ENCODE peak calls at places on chromosomes 11 and 22, in six cellular contexts. K is AG09319, G is stomach, B is DND-41, T is keratinocyte, Q is neural progenitor cell. H is an unnamed sample.

GRCh38 chr11:75852406-75853017 is 37.5 kb downstream of the UVRAG start:
- DNase-seq in Q (no peak), T (no peak), B (no peak), K (no peak), G (no peak), H (no peak)

GRCh38 chr11:119540370-119541125 is 117.6 kb upstream of the THY1 start:
- DNase-seq in Q (no peak), B (no peak), K (no peak), T (no peak), G (peak), H (no peak)

GRCh38 chr11:877565-877964 is 33.0 kb downstream of the CHID1 start:
- DNase-seq in Q (peak), B (peak), G (no peak), K (no peak), T (no peak), H (peak)

GRCh38 chr11:107970049-107970448 is 38.6 kb upstream of the CUL5 start:
- DNase-seq in B (no peak), T (no peak), G (no peak), K (no peak), Q (no peak), H (no peak)

GRCh38 chr11:66956689-66957290 is 1.4 kb downstream of the PC start:
- DNase-seq in Q (peak), K (no peak), B (no peak), T (no peak), G (peak), H (peak)

GRCh38 chr11:70080763-70081162 is 2.6 kb downstream of the ANO1 start:
- DNase-seq in G (peak), T (peak), Q (no peak), K (no peak), B (no peak), H (no peak)

GRCh38 chr11:108403072-108403471 is 64.3 kb downstream of the C11orf65 start:
- DNase-seq in K (no peak), G (no peak), T (no peak), Q (no peak), B (no peak), H (no peak)

GRCh38 chr11:41309111-41309522 is 150.3 kb downstream of the LRRC4C start:
- DNase-seq in K (no peak), T (no peak), G (no peak), Q (no peak), B (no peak), H (no peak)

GRCh38 chr22:20435436-20436308 is 2.0 kb downstream of the SCARF2 start:
- DNase-seq in B (no peak), G (no peak), Q (no peak), T (no peak), K (no peak), H (no peak)

GRCh38 chr11:126358763-126359160 is 3.3 kb downstream of the ST3GAL4 start:
- DNase-seq in B (no peak), T (no peak), G (no peak), Q (no peak), K (no peak), H (no peak)

GRCh38 chr11:126357969-126358762 is 2.7 kb downstream of the ST3GAL4 start:
- DNase-seq in Q (no peak), G (no peak), T (no peak), B (no peak), K (no peak), H (no peak)

GRCh38 chr11:126360049-126360446 is 4.6 kb downstream of the ST3GAL4 start:
- DNase-seq in Q (no peak), T (no peak), B (no peak), G (no peak), K (no peak), H (no peak)

GRCh38 chr11:126361400-126361799 is 5.9 kb downstream of the ST3GAL4 start:
- DNase-seq in B (no peak), K (no peak), T (no peak), G (no peak), Q (no peak), H (no peak)

GRCh38 chr11:126359431-126360048 is 4.1 kb downstream of the ST3GAL4 start:
- DNase-seq in G (no peak), T (no peak), K (peak), Q (no peak), B (no peak), H (no peak)
- TF ChIP-seq CTCF in G (no peak), T (no peak), K (peak), Q (no peak), B (no peak), H (no peak)

GRCh38 chr22:50733521-50734342 is 4.3 kb upstream of the ACR start:
- DNase-seq in K (no peak), B (no peak), Q (peak), G (no peak), T (no peak), H (no peak)
- TF ChIP-seq CTCF in K (no peak), B (no peak), Q (no peak), G (no peak), T (no peak), H (no peak)

DNA sequence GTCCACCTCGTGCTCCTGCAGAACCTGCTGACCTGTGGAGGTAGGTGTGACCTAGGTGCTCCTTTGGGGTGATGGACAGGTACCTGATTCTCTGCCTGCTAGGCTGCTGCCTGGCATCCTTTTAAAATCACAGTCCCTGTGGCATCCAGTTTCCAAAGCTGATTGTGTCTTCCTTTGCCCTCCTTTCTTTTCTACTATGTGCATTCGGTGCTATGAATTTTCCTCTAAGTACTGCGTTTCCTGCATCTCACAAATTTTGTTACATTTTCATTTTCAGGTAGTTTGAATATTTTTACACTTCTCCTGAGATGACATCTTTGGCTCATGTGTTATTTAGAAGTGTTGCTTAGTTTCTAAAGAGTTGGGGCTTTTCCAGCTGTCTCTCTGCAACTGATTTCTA is 30.9 kb upstream of the PPP6R3 start:
- DNase-seq in K (no peak), Q (no peak), G (no peak), T (no peak), B (no peak), H (no peak)
- TF ChIP-seq CTCF in K (no peak), Q (no peak), G (no peak), T (no peak), B (no peak), H (no peak)

GRCh38 chr11:7168741-7168990 is 79.9 kb downstream of the RBMXL2 start:
- DNase-seq in G (no peak), T (no peak), K (no peak), Q (peak), B (no peak), H (no peak)

GRCh38 chr11:7170431-7170830 is 81.3 kb upstream of the SYT9 start:
- DNase-seq in T (no peak), B (no peak), K (no peak), G (no peak), Q (no peak), H (no peak)

GRCh38 chr11:7165911-7166310 is 77.1 kb downstream of the RBMXL2 start:
- DNase-seq in T (no peak), B (no peak), K (no peak), G (no peak), Q (peak), H (no peak)

DNA sequence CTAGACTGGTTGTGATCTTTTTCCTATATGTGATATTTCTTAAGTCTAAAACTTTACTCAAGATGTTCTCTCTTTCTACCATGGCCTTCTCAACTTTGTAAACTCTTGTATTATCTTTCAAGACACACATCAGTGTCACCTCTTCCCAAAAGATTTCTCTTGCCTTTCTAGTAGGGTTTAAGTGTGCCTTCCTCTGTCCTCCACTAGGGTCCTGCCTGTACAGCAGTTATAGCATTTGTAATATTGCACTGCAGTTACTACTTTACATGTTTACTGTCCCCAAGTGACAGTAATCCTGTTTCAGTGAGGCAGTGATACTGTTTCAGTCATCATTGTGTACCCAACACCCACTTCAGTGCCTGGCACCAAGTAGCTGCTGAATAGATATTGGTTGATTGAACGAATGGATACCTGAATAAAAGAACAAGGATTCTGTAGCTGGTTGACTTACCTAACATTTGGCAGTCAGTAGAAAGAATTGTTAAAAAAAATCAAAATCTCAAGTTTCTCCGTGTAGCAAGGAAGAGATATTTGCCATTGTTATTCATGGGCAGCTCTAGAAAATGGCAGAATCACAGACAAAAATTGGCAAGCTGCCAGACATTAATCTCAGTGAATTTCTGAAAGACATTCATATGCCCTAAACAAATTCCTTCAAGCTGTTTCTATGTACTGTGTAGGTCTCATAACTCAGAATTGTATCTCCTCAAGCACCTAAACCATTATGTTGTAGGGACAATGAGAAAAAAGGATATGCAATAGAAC is 79.4 kb downstream of the RBMXL2 start:
- DNase-seq in B (no peak), T (no peak), Q (no peak), K (no peak), G (no peak), H (no peak)
- TF ChIP-seq CTCF in B (no peak), T (no peak), Q (peak), K (no peak), G (no peak), H (no peak)

H was measured in nephron progenitor cell.